ENCODE peak calls at places on chromosomes 2 and 18, in six cellular contexts. F is GM13976, J is EL, I is A172, T is choroid plexus epithelial cell, D is GM20000. U is an unnamed sample.

GRCh38 chr18:26710460-26711096 is 154.9 kb downstream of the AQP4 start:
- DNase-seq in F (peak), J (no peak), I (peak), T (no peak), D (peak), U (no peak)

GRCh38 chr2:181404472-181404871 is 52.7 kb upstream of the ITGA4 start:
- DNase-seq in F (no peak), J (no peak), I (no peak), T (no peak), D (no peak), U (no peak)

GRCh38 chr2:120441744-120442471 is 96.0 kb downstream of the INHBB start:
- DNase-seq in F (no peak), J (no peak), I (no peak), T (peak), D (no peak), U (peak)

GRCh38 chr2:217223222-217223930 is 363.5 kb upstream of the TNP1 start:
- DNase-seq in F (peak), J (peak), I (peak), T (peak), D (peak), U (peak)

GRCh38 chr18:49878015-49878414 is 64.7 kb upstream of the ACAA2 start:
- DNase-seq in F (no peak), J (no peak), I (no peak), T (no peak), D (no peak), U (no peak)

GRCh38 chr2:62672601-62673000 is 32.9 kb upstream of the EHBP1 start:
- DNase-seq in F (no peak), J (peak), I (peak), T (peak), D (no peak), U (no peak)

GRCh38 chr18:45617284-45617683 is 2.0 kb downstream of the SLC14A2 start:
- DNase-seq in F (no peak), J (peak), I (peak), T (peak), D (no peak), U (no peak)

GRCh38 chr2:15995603-15996002 is 55.3 kb downstream of the MYCN start:
- DNase-seq in F (no peak), J (no peak), I (no peak), T (no peak), D (no peak), U (no peak)

GRCh38 chr2:224838335-224838734 is 122.2 kb upstream of the CCDC195 start:
- DNase-seq in F (no peak), J (peak), I (no peak), T (peak), D (no peak), U (peak)

GRCh38 chr2:240466579-240467148 is 31.2 kb downstream of the GPC1 start:
- DNase-seq in F (no peak), J (no peak), I (no peak), T (no peak), D (no peak), U (no peak)

GRCh38 chr2:189798312-189799029 is 14.2 kb downstream of the PMS1 start:
- DNase-seq in F (peak), J (peak), I (peak), T (peak), D (peak), U (peak)

GRCh38 chr2:55992465-55992864 is 68.9 kb upstream of the EFEMP1 start:
- DNase-seq in F (no peak), J (peak), I (peak), T (peak), D (no peak), U (peak)

GRCh38 chr2:238389985-238390682 is 36.6 kb upstream of the ASB1 start:
- DNase-seq in F (no peak), J (no peak), I (peak), T (peak), D (no peak), U (peak)

GRCh38 chr2:45867800-45868199 is 216.3 kb downstream of the PRKCE start:
- DNase-seq in F (peak), J (no peak), I (no peak), T (no peak), D (no peak), U (no peak)

GRCh38 chr2:59896499-59896898 is 657.0 kb downstream of the BCL11A start:
- DNase-seq in F (no peak), J (no peak), I (no peak), T (no peak), D (no peak), U (no peak)